ENCODE peak calls at places on chromosomes 12 and 14, in five cellular contexts. D is fibroblast of mammary gland, K is WTC11, M is H9, C is osteoblast. Y is an unnamed sample.

GRCh38 chr12:52794479-52795331 is 1.2 kb downstream of the KRT3 start:
- DNase-seq in M (no peak), K (no peak), D (peak; percentile 54), C (no peak), Y (no peak)

GRCh38 chr14:65753061-65753460 is 340.5 kb downstream of the FUT8 start:
- DNase-seq in C (no peak), M (no peak), K (no peak), D (no peak), Y (no peak)

GRCh38 chr12:92570056-92570753 is 132.6 kb upstream of the PLEKHG7 start:
- DNase-seq in M (peak; percentile 48), K (peak; percentile 28), D (peak; percentile 89), C (no peak), Y (peak; percentile 86)

GRCh38 chr12:47085815-47086252 is 6.1 kb upstream of the AMIGO2 start:
- DNase-seq in C (peak; percentile 34), M (peak; percentile 51), K (no peak), D (peak; percentile 51), Y (peak; percentile 71)

GRCh38 chr12:66154776-66155175 is 15.0 kb downstream of the TMBIM4 start:
- DNase-seq in C (no peak), D (peak; percentile 75), M (no peak), K (no peak), Y (no peak)

GRCh38 chr14:31340297-31341063 is 79.9 kb downstream of the HEATR5A start:
- DNase-seq in K (no peak), M (no peak), C (no peak), D (no peak), Y (no peak)

GRCh38 chr12:87383705-87384104 is 645.5 kb downstream of the C12orf50 start:
- DNase-seq in C (no peak), D (no peak), M (no peak), K (no peak), Y (no peak)

GRCh38 chr14:65134651-65135579 is 32.6 kb upstream of the MAX start:
- DNase-seq in C (no peak), K (no peak), D (peak; percentile 18), M (no peak), Y (no peak)

GRCh38 chr14:76045773-76046172 is 60.2 kb downstream of the IFT43 start:
- DNase-seq in C (no peak), M (no peak), D (no peak), K (no peak), Y (no peak)

GRCh38 chr12:4212845-4213244 is 60.7 kb upstream of the CCND2 start:
- DNase-seq in M (peak; percentile 22), K (no peak), C (peak; percentile 52), D (no peak), Y (no peak)

GRCh38 chr12:94080684-94081009 is 67.7 kb upstream of the PLXNC1 start:
- DNase-seq in C (peak; percentile 23), M (no peak), K (no peak), D (no peak), Y (no peak)

GRCh38 chr14:38138581-38139138 is 69.0 kb upstream of the SSTR1 start:
- DNase-seq in K (no peak), D (peak; percentile 26), C (no peak), M (no peak), Y (no peak)

GRCh38 chr14:101830271-101830670 is 68.8 kb downstream of the PPP2R5C start:
- DNase-seq in D (no peak), M (no peak), C (no peak), K (no peak), Y (no peak)

GRCh38 chr12:110498984-110499706 is 2.8 kb downstream of the VPS29 start:
- DNase-seq in M (no peak), K (no peak), C (peak; percentile 62), D (peak; percentile 57), Y (no peak)

GRCh38 chr14:103188691-103189480 is 65.6 kb downstream of the TNFAIP2 start:
- DNase-seq in M (peak; percentile 67), K (peak; percentile 61), D (no peak), C (no peak), Y (peak; percentile 82)

GRCh38 chr12:45299132-45299692 is 83.3 kb downstream of the ANO6 start:
- DNase-seq in K (no peak), D (peak; percentile 75), M (no peak), C (no peak), Y (no peak)

GRCh38 chr14:100028990-100029677 is 36.1 kb upstream of the EVL start:
- DNase-seq in D (peak; percentile 20), C (no peak), K (no peak), M (no peak), Y (no peak)

GRCh38 chr14:92800012-92800411 is 5.9 kb downstream of the GOLGA5 start:
- DNase-seq in C (no peak), D (no peak), K (no peak), M (no peak), Y (no peak)

GRCh38 chr12:90099288-90099687 is 390.6 kb upstream of the ATP2B1 start:
- DNase-seq in C (no peak), M (no peak), D (peak; percentile 51), K (no peak), Y (no peak)

GRCh38 chr12:70719672-70720420 is 82.6 kb upstream of the PTPRB start:
- DNase-seq in D (peak; percentile 31), K (peak; percentile 67), C (no peak), M (peak; percentile 79), Y (peak; percentile 90)

GRCh38 chr12:119911147-119911546 is 34.0 kb upstream of the CIT start:
- DNase-seq in C (peak; percentile 88), D (peak; percentile 92), K (no peak), M (no peak), Y (no peak)

DNA sequence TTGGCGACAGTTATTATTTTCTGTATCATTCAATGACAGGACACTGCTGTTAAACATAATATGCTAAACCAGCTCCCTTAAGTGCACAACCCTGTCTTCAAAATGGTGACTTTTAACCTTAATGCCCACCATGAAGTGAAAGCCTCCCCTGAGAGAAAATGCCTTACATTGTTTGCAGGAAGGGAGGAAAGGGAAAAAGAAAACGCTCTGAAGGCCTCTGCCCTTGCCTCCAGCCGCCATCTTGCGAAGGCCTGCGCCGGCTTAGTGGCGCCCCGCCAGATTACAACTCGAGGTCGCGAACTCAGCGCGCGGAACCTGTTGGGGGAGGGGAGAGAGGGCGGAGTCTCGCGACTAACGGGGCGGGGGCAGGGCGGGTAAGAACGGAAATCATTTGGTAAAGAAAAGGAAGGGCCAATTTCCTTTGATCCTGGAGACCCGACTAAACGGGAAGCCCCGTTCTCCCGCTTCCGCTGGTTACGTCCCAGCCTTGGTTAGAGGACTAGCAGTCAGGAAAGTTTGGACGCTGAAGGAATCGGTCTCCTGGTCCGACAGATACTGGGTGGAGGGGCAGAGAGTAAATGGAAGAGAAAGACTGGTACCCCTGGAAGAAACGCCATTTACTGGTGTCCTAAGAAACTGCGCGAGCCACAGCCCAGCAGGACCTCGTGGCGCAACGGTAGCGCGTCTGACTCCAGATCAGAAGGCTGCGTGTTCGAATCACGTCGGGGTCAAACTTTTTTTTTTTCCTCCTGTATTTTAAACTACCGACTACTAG is 11.6 kb upstream of the TMPO start:
- DNase-seq in C (peak; percentile 90), K (peak; percentile 89), D (peak; percentile 90), M (peak; percentile 96), Y (peak; percentile 99)
- TF ChIP-seq CTCF in C (no peak), K (no peak), D (no peak), M (no peak), Y (no peak)

GRCh38 chr12:101490286-101490920 is 15.3 kb downstream of the SPIC start:
- DNase-seq in D (no peak), M (peak; percentile 71), K (peak; percentile 41), C (no peak), Y (peak; percentile 87)
- TF ChIP-seq CTCF in D (no peak), M (peak; percentile 81), K (peak; percentile 25), C (no peak), Y (peak; percentile 86)

DNA sequence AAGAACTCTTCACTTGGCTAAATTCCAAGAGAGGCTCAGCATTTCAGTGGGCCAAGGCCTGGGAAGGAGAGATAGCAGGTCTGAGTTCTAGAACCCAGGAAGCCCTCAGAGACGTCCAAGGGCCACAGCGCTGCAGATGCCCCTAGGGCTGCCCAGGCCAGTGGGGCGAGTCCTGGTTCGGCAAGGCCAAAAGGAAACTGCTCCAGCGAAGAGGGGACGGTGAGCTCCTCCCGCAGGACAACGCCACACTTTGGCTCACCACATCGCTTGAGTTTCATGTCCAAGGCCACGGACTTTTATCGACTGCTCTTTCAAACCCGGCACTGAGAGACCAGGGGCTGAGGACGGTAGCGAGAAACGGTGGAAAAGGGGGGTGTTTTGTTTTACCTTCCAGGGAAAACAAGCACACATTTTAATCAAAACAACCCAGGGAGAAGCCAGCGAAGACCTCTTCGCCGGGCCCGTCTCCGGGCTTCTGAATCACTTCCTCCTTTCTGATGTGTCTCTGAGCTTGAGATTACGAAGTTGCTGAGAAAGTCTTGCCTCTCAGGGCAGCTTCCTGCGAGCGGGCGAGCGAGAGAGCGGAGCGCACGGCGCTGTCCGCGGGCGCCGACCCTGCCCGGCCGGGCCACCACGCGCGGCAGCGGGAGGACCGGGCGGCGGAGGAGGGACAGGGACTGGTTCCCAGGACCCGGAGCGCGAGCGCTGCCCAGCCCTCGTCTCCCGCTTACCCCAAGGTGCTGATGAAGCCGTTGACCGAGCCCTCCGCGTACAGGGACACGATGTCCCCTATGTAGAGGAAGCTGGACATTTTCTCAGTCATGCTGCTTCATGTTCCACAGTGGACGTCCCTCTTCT is 806 bp downstream of the ITPR2 start:
- DNase-seq in M (peak; percentile 57), C (peak; percentile 94), D (peak; percentile 79), K (peak; percentile 46), Y (peak; percentile 87)
- TF ChIP-seq CTCF in M (no peak), C (no peak), D (no peak), K (no peak), Y (no peak)

GRCh38 chr14:56357478-56357877 is 222.1 kb upstream of the TMEM260 start:
- DNase-seq in M (no peak), D (no peak), C (no peak), K (no peak), Y (no peak)

GRCh38 chr14:56349942-56350341 is 229.7 kb upstream of the TMEM260 start:
- DNase-seq in D (no peak), K (no peak), M (no peak), C (no peak), Y (no peak)

DNA sequence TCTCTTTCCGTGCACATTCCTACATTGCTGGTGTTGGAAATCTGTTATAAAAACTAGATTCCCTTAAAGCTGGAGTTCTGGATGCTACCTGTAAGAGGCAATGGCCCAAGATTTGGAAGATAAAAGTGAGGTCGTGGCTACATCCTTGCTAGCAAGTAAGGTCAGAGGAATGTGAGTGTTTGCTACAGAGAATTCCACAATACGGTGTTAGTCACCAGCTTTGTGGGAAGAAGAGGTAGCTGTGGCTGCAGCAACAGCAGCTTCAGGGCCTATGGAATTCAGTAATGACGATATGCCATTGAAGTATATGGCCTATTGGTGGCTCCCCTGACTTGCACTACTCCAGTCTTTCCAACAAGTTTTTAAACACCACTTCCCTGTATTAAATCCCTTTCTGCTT is 227.7 kb upstream of the TMEM260 start:
- DNase-seq in K (no peak), C (peak; percentile 54), M (no peak), D (peak; percentile 76), Y (no peak)
- TF ChIP-seq CTCF in K (no peak), C (peak; percentile 18), M (no peak), D (no peak), Y (no peak)